ENCODE peak calls at places on chromosomes 2 and 18, in nine cellular contexts. N, U, R, Y, Z, I, H, Q and G are unnamed samples.

GRCh38 chr2:226187126-226187525 is 612.5 kb downstream of the IRS1 start:
- DNase-seq in N (no peak), U (no peak), R (no peak), Y (no peak), Z (no peak), I (no peak), H (no peak), Q (no peak), G (no peak)

GRCh38 chr2:240655931-240656886 is 26.5 kb downstream of the AQP12B start:
- DNase-seq in N (no peak), U (no peak), R (no peak), Y (no peak), Z (no peak), I (no peak), H (no peak), Q (peak), G (no peak)

GRCh38 chr2:180033993-180034894 is 27.1 kb upstream of the CWC22 start:
- DNase-seq in N (peak), U (no peak), R (no peak), Y (no peak), Z (peak), I (peak), H (peak), Q (peak), G (peak)

GRCh38 chr2:106127282-106127771 is 66.8 kb downstream of the UXS1 start:
- DNase-seq in N (peak), U (no peak), R (no peak), Y (no peak), Z (no peak), I (no peak), H (no peak), Q (no peak), G (no peak)

GRCh38 chr2:39664898-39665591 is 672 bp upstream of the TMEM178A start:
- DNase-seq in N (no peak), U (no peak), R (no peak), Y (no peak), Z (no peak), I (no peak), H (no peak), Q (no peak), G (no peak)

GRCh38 chr2:172339431-172340010 is 87.9 kb upstream of the ITGA6 start:
- DNase-seq in N (peak), U (no peak), R (no peak), Y (no peak), Z (no peak), I (no peak), H (peak), Q (no peak), G (no peak)

GRCh38 chr18:13131241-13131640 is 87.3 kb upstream of the LDLRAD4 start:
- DNase-seq in N (no peak), U (no peak), R (no peak), Y (no peak), Z (no peak), I (no peak), H (no peak), Q (no peak), G (no peak)

GRCh38 chr18:2087877-2088673 is 483.2 kb downstream of the METTL4 start:
- DNase-seq in N (no peak), U (no peak), R (no peak), Y (no peak), Z (no peak), I (no peak), H (no peak), Q (no peak), G (no peak)

GRCh38 chr18:33444699-33445098 is 4.2 kb upstream of the CCDC178 start:
- DNase-seq in N (no peak), U (no peak), R (no peak), Y (no peak), Z (no peak), I (no peak), H (no peak), Q (no peak), G (no peak)

GRCh38 chr2:202149155-202149762 is 76.2 kb downstream of the KIAA2012 start:
- DNase-seq in N (no peak), U (peak), R (peak), Y (no peak), Z (no peak), I (no peak), H (no peak), Q (peak), G (peak)

GRCh38 chr2:159071190-159071915 is 102.9 kb downstream of the TANC1 start:
- DNase-seq in N (no peak), U (no peak), R (no peak), Y (no peak), Z (no peak), I (no peak), H (no peak), Q (peak), G (no peak)

GRCh38 chr2:37784759-37785149 is 113.3 kb upstream of the CDC42EP3 start:
- DNase-seq in N (no peak), U (no peak), R (no peak), Y (no peak), Z (no peak), I (peak), H (no peak), Q (no peak), G (no peak)

GRCh38 chr2:235330775-235331438 is 162.9 kb upstream of the AGAP1 start:
- DNase-seq in N (peak), U (no peak), R (no peak), Y (no peak), Z (no peak), I (no peak), H (no peak), Q (peak), G (no peak)

GRCh38 chr2:241796209-241796608 is 12.8 kb upstream of the NEU4 start:
- DNase-seq in N (no peak), U (peak), R (no peak), Y (no peak), Z (no peak), I (no peak), H (no peak), Q (no peak), G (no peak)

GRCh38 chr2:63012541-63012940 is 38.1 kb upstream of the OTX1 start:
- DNase-seq in N (peak), U (no peak), R (no peak), Y (no peak), Z (no peak), I (no peak), H (no peak), Q (no peak), G (no peak)

GRCh38 chr18:5164903-5165302 is 32.2 kb downstream of the AKAIN1 start:
- DNase-seq in N (no peak), U (no peak), R (no peak), Y (no peak), Z (no peak), I (no peak), H (no peak), Q (no peak), G (no peak)

GRCh38 chr18:55088561-55088960 is 129.3 kb upstream of the CCDC68 start:
- DNase-seq in N (no peak), U (no peak), R (no peak), Y (no peak), Z (no peak), I (no peak), H (no peak), Q (no peak), G (no peak)

GRCh38 chr2:26173596-26174482 is 951 bp downstream of the GAREM2 start:
- DNase-seq in N (no peak), U (no peak), R (no peak), Y (no peak), Z (no peak), I (no peak), H (no peak), Q (no peak), G (no peak)

GRCh38 chr2:152874955-152875354 is 156.5 kb downstream of the ARL6IP6 start:
- DNase-seq in N (no peak), U (no peak), R (no peak), Y (no peak), Z (no peak), I (no peak), H (no peak), Q (no peak), G (no peak)

GRCh38 chr2:228224410-228224809 is 42.9 kb upstream of the SPHKAP start:
- DNase-seq in N (peak), U (no peak), R (no peak), Y (no peak), Z (no peak), I (no peak), H (no peak), Q (no peak), G (no peak)

GRCh38 chr18:50671376-50671775 is 111.5 kb downstream of the MAPK4 start:
- DNase-seq in N (no peak), U (no peak), R (no peak), Y (no peak), Z (no peak), I (no peak), H (no peak), Q (no peak), G (no peak)